ENCODE peak calls at places on chromosome 6, in six cellular contexts. One of them, this sample, is unnamed.

GRCh38 chr6:156686429-156686939 is 90.7 kb upstream of the ARID1B start:
- DNase-seq in fibroblast of lung: peak; percentile 74
- DNase-seq in heart left ventricle: peak; percentile 19
- DNase-seq in IMR-90: peak; percentile 59
- DNase-seq in CD8-positive, alpha-beta T cell: no peak
- DNase-seq in suprapubic skin: no peak
- DNase-seq in this sample: no peak

GRCh38 chr6:140475086-140475485 is 1100.6 kb upstream of the CITED2 start:
- DNase-seq in fibroblast of lung: no peak
- DNase-seq in heart left ventricle: no peak
- DNase-seq in IMR-90: no peak
- DNase-seq in CD8-positive, alpha-beta T cell: no peak
- DNase-seq in suprapubic skin: no peak
- DNase-seq in this sample: no peak

GRCh38 chr6:121697921-121698320 is 262.5 kb downstream of the GJA1 start:
- DNase-seq in fibroblast of lung: no peak
- DNase-seq in heart left ventricle: no peak
- DNase-seq in IMR-90: peak; percentile 13
- DNase-seq in CD8-positive, alpha-beta T cell: no peak
- DNase-seq in suprapubic skin: no peak
- DNase-seq in this sample: no peak

GRCh38 chr6:147559016-147559415 is 50.5 kb downstream of the SAMD5 start:
- DNase-seq in fibroblast of lung: no peak
- DNase-seq in heart left ventricle: no peak
- DNase-seq in IMR-90: peak; percentile 5
- DNase-seq in CD8-positive, alpha-beta T cell: no peak
- DNase-seq in suprapubic skin: no peak
- DNase-seq in this sample: no peak

GRCh38 chr6:99612551-99613397 is 6.1 kb downstream of the PRDM13 start:
- DNase-seq in fibroblast of lung: no peak
- DNase-seq in heart left ventricle: no peak
- DNase-seq in IMR-90: no peak
- DNase-seq in CD8-positive, alpha-beta T cell: no peak
- DNase-seq in suprapubic skin: no peak
- DNase-seq in this sample: no peak

GRCh38 chr6:113522376-113522775 is 334.8 kb upstream of the MARCKS start:
- DNase-seq in fibroblast of lung: no peak
- DNase-seq in heart left ventricle: no peak
- DNase-seq in IMR-90: no peak
- DNase-seq in CD8-positive, alpha-beta T cell: no peak
- DNase-seq in suprapubic skin: no peak
- DNase-seq in this sample: no peak

GRCh38 chr6:155521719-155522118 is 66.1 kb upstream of the NOX3 start:
- DNase-seq in fibroblast of lung: no peak
- DNase-seq in heart left ventricle: no peak
- DNase-seq in IMR-90: peak; percentile 61
- DNase-seq in CD8-positive, alpha-beta T cell: no peak
- DNase-seq in suprapubic skin: no peak
- DNase-seq in this sample: no peak

GRCh38 chr6:7728855-7729590 is 3.1 kb downstream of the BMP6 start:
- DNase-seq in fibroblast of lung: no peak
- DNase-seq in heart left ventricle: no peak
- DNase-seq in IMR-90: no peak
- DNase-seq in CD8-positive, alpha-beta T cell: no peak
- DNase-seq in suprapubic skin: no peak
- DNase-seq in this sample: no peak

GRCh38 chr6:167956983-167957492 is 40.4 kb upstream of the KIF25 start:
- DNase-seq in fibroblast of lung: no peak
- DNase-seq in heart left ventricle: no peak
- DNase-seq in IMR-90: peak; percentile 17
- DNase-seq in CD8-positive, alpha-beta T cell: no peak
- DNase-seq in suprapubic skin: no peak
- DNase-seq in this sample: no peak

GRCh38 chr6:152309648-152310047 is 327.5 kb downstream of the SYNE1 start:
- DNase-seq in fibroblast of lung: no peak
- DNase-seq in heart left ventricle: no peak
- DNase-seq in IMR-90: no peak
- DNase-seq in CD8-positive, alpha-beta T cell: peak; percentile 60
- DNase-seq in suprapubic skin: no peak
- DNase-seq in this sample: no peak

GRCh38 chr6:138493413-138493812 is 5.9 kb downstream of the NHSL1 start:
- DNase-seq in fibroblast of lung: peak; percentile 10
- DNase-seq in heart left ventricle: no peak
- DNase-seq in IMR-90: peak; percentile 46
- DNase-seq in CD8-positive, alpha-beta T cell: no peak
- DNase-seq in suprapubic skin: no peak
- DNase-seq in this sample: no peak

GRCh38 chr6:166626177-166627038 is 643 bp downstream of the RPS6KA2 start:
- DNase-seq in fibroblast of lung: peak; percentile 55
- DNase-seq in heart left ventricle: no peak
- DNase-seq in IMR-90: peak; percentile 49
- DNase-seq in CD8-positive, alpha-beta T cell: peak; percentile 14
- DNase-seq in suprapubic skin: no peak
- DNase-seq in this sample: no peak

GRCh38 chr6:32799740-32800139 is 17.1 kb downstream of the HLA-DOB start:
- DNase-seq in fibroblast of lung: no peak
- DNase-seq in heart left ventricle: no peak
- DNase-seq in IMR-90: no peak
- DNase-seq in CD8-positive, alpha-beta T cell: no peak
- DNase-seq in suprapubic skin: no peak
- DNase-seq in this sample: no peak

GRCh38 chr6:8130399-8130798 is 28.1 kb upstream of the EEF1E1 start:
- DNase-seq in fibroblast of lung: peak; percentile 32
- DNase-seq in heart left ventricle: no peak
- DNase-seq in IMR-90: peak; percentile 35
- DNase-seq in CD8-positive, alpha-beta T cell: no peak
- DNase-seq in suprapubic skin: no peak
- DNase-seq in this sample: no peak

GRCh38 chr6:109255946-109256628 is 126.2 kb downstream of the CD164 start:
- DNase-seq in fibroblast of lung: no peak
- DNase-seq in heart left ventricle: no peak
- DNase-seq in IMR-90: no peak
- DNase-seq in CD8-positive, alpha-beta T cell: no peak
- DNase-seq in suprapubic skin: no peak
- DNase-seq in this sample: no peak

GRCh38 chr6:85416049-85416448 is 33.8 kb upstream of the NT5E start:
- DNase-seq in fibroblast of lung: peak; percentile 64
- DNase-seq in heart left ventricle: no peak
- DNase-seq in IMR-90: peak; percentile 67
- DNase-seq in CD8-positive, alpha-beta T cell: no peak
- DNase-seq in suprapubic skin: no peak
- DNase-seq in this sample: no peak

GRCh38 chr6:11414564-11414963 is 123.0 kb upstream of the TMEM170B start:
- DNase-seq in fibroblast of lung: no peak
- DNase-seq in heart left ventricle: no peak
- DNase-seq in IMR-90: no peak
- DNase-seq in CD8-positive, alpha-beta T cell: no peak
- DNase-seq in suprapubic skin: no peak
- DNase-seq in this sample: no peak

GRCh38 chr6:168133707-168134398 is 54.8 kb upstream of the FRMD1 start:
- DNase-seq in fibroblast of lung: no peak
- DNase-seq in heart left ventricle: no peak
- DNase-seq in IMR-90: no peak
- DNase-seq in CD8-positive, alpha-beta T cell: no peak
- DNase-seq in suprapubic skin: no peak
- DNase-seq in this sample: no peak

GRCh38 chr6:52666523-52666922 is 4.4 kb upstream of the TMEM14A start:
- DNase-seq in fibroblast of lung: no peak
- DNase-seq in heart left ventricle: no peak
- DNase-seq in IMR-90: no peak
- DNase-seq in CD8-positive, alpha-beta T cell: no peak
- DNase-seq in suprapubic skin: no peak
- DNase-seq in this sample: no peak
- H3K4me1 ChIP-seq in fibroblast of lung: peaks cover 4% of the 10 kb centered on the region
- H3K4me1 ChIP-seq in heart left ventricle: peaks cover 6% of the 10 kb centered on the region
- H3K4me1 ChIP-seq in IMR-90: peaks cover 7% of the 10 kb centered on the region
- H3K4me1 ChIP-seq in CD8-positive, alpha-beta T cell: peaks cover 22% of the 10 kb centered on the region
- H3K4me1 ChIP-seq in suprapubic skin: peaks cover 31% of the 10 kb centered on the region
- H3K4me1 ChIP-seq in this sample: peaks cover 15% of the 10 kb centered on the region

GRCh38 chr6:160132297-160132637 is 10.7 kb downstream of the SLC22A1 start:
- DNase-seq in fibroblast of lung: no peak
- DNase-seq in heart left ventricle: no peak
- DNase-seq in IMR-90: no peak
- DNase-seq in CD8-positive, alpha-beta T cell: no peak
- DNase-seq in suprapubic skin: no peak
- DNase-seq in this sample: no peak
- TF ChIP-seq CTCF in fibroblast of lung: no peak
- TF ChIP-seq CTCF in heart left ventricle: no peak
- TF ChIP-seq CTCF in IMR-90: no peak
- TF ChIP-seq CTCF in CD8-positive, alpha-beta T cell: no peak
- TF ChIP-seq CTCF in suprapubic skin: no peak
- TF ChIP-seq CTCF in this sample: no peak

GRCh38 chr6:119440953-119441352 is 91.4 kb upstream of the MAN1A1 start:
- DNase-seq in fibroblast of lung: no peak
- DNase-seq in heart left ventricle: no peak
- DNase-seq in IMR-90: no peak
- DNase-seq in CD8-positive, alpha-beta T cell: no peak
- DNase-seq in suprapubic skin: no peak
- DNase-seq in this sample: no peak
- H3K4me3 ChIP-seq in fibroblast of lung: no peak overlapping the region
- H3K4me3 ChIP-seq in heart left ventricle: no peak overlapping the region
- H3K4me3 ChIP-seq in IMR-90: no peak overlapping the region
- H3K4me3 ChIP-seq in CD8-positive, alpha-beta T cell: no peak overlapping the region
- H3K4me3 ChIP-seq in suprapubic skin: no peak overlapping the region
- H3K4me3 ChIP-seq in this sample: no peak overlapping the region

DNA sequence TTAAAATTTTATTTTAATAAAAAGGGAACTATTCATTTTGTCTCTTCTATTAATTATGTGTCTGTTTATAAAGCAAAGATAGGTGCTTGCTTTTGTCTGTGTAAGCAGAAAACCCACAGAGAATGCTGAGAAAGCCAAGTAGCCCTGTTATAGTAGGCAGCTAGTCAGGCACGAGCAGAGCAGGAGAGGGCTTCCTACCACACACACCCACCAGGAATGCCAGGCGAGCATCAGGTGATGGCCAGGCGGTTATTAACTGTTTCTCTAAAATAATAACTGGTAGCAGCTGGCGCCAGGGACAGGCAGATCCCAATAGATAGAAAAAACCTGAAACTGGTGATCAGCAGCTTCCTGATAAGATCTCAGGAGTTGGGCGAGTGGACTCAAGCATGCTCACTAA is 15.7 kb downstream of the C6orf15 start:
- DNase-seq in fibroblast of lung: no peak
- DNase-seq in heart left ventricle: no peak
- DNase-seq in IMR-90: no peak
- DNase-seq in CD8-positive, alpha-beta T cell: no peak
- DNase-seq in suprapubic skin: no peak
- DNase-seq in this sample: no peak
- H3K4me1 ChIP-seq in fibroblast of lung: no peaks in the 10 kb centered on the region
- H3K4me1 ChIP-seq in heart left ventricle: peaks cover 8% of the 10 kb centered on the region
- H3K4me1 ChIP-seq in IMR-90: no peaks in the 10 kb centered on the region
- H3K4me1 ChIP-seq in CD8-positive, alpha-beta T cell: peaks cover 42% of the 10 kb centered on the region
- H3K4me1 ChIP-seq in suprapubic skin: peaks cover 14% of the 10 kb centered on the region
- H3K4me1 ChIP-seq in this sample: peaks cover 11% of the 10 kb centered on the region

GRCh38 chr6:115842338-115842737 is 218.4 kb downstream of the FRK start:
- DNase-seq in fibroblast of lung: no peak
- DNase-seq in heart left ventricle: no peak
- DNase-seq in IMR-90: no peak
- DNase-seq in CD8-positive, alpha-beta T cell: no peak
- DNase-seq in suprapubic skin: no peak
- DNase-seq in this sample: no peak
- TF ChIP-seq CTCF in fibroblast of lung: no peak
- TF ChIP-seq CTCF in heart left ventricle: no peak
- TF ChIP-seq CTCF in IMR-90: no peak
- TF ChIP-seq CTCF in CD8-positive, alpha-beta T cell: no peak
- TF ChIP-seq CTCF in suprapubic skin: no peak
- TF ChIP-seq CTCF in this sample: no peak